ENCODE peak calls at places on chromosomes 1 and 21, in six cellular contexts. G, Q, I, U, C and J are unnamed samples.

GRCh38 chr1:233561708-233562426 is 52.0 kb upstream of the KCNK1 start:
- DNase-seq in C (no peak), U (no peak), Q (no peak), G (no peak), I (no peak), J (no peak)

GRCh38 chr21:31596055-31596454 is 63.4 kb upstream of the SOD1 start:
- DNase-seq in Q (no peak), G (no peak), I (no peak), C (no peak), U (no peak), J (no peak)

GRCh38 chr1:58816747-58817221 is 32.9 kb upstream of the JUN start:
- DNase-seq in I (no peak), Q (no peak), U (no peak), C (peak; percentile 53), G (no peak), J (no peak)

GRCh38 chr1:110288111-110288510 is 51.1 kb upstream of the RBM15 start:
- DNase-seq in U (no peak), G (no peak), Q (no peak), I (no peak), C (no peak), J (peak; percentile 38)

GRCh38 chr21:35528109-35529042 is 479.3 kb upstream of the RUNX1 start:
- DNase-seq in G (no peak), I (peak; percentile 9), Q (no peak), C (peak; percentile 17), U (no peak), J (peak; percentile 56)

GRCh38 chr1:111361761-111362160 is 65.8 kb downstream of the OVGP1 start:
- DNase-seq in C (no peak), G (no peak), Q (no peak), I (no peak), U (no peak), J (no peak)

GRCh38 chr1:222663535-222663934 is 45.6 kb downstream of the MIA3 start:
- DNase-seq in G (no peak), U (no peak), I (no peak), C (no peak), Q (no peak), J (no peak)

GRCh38 chr1:7117265-7117598 is 332.0 kb downstream of the CAMTA1 start:
- DNase-seq in U (no peak), Q (no peak), G (no peak), C (no peak), I (no peak), J (no peak)

GRCh38 chr1:35560256-35561225 is 2.9 kb downstream of the NCDN start:
- DNase-seq in Q (no peak), U (no peak), I (no peak), G (no peak), C (no peak), J (no peak)